ENCODE peak calls at places on chromosome 11, in four cellular contexts. B is HL-60, D is prostate gland, H is HCT116. U is an unnamed sample.

GRCh38 chr11:1078191-1078601 is 3.5 kb downstream of the MUC2 start:
- DNase-seq in B (no peak), H (no peak), D (no peak), U (no peak)

GRCh38 chr11:65225284-65226102 is 36.3 kb upstream of the POLA2 start:
- DNase-seq in D (peak), H (no peak), B (no peak), U (no peak)

GRCh38 chr11:37718431-37718999 is 1120.5 kb upstream of the RAG2 start:
- DNase-seq in B (no peak), H (no peak), D (no peak), U (no peak)

GRCh38 chr11:17541330-17541885 is 2.8 kb downstream of the USH1C start:
- DNase-seq in H (no peak), D (no peak), B (no peak), U (no peak)

GRCh38 chr11:103633037-103633788 is 403.2 kb upstream of the DDI1 start:
- DNase-seq in B (no peak), D (no peak), H (no peak), U (no peak)

GRCh38 chr11:1488575-1489180 is 2.1 kb upstream of the MOB2 start:
- DNase-seq in D (no peak), H (no peak), B (no peak), U (no peak)

GRCh38 chr11:83087035-83087434 is 15.3 kb upstream of the RAB30 start:
- DNase-seq in H (no peak), D (no peak), B (no peak), U (no peak)

GRCh38 chr11:97786961-97787360 is 1233.8 kb upstream of the CNTN5 start:
- DNase-seq in H (no peak), B (no peak), D (no peak), U (no peak)

GRCh38 chr11:9884601-9885000 is 220.7 kb downstream of the SWAP70 start:
- DNase-seq in H (no peak), D (no peak), B (no peak), U (no peak)

GRCh38 chr11:75430692-75431532 is 2.1 kb downstream of the KLHL35 start:
- DNase-seq in B (no peak), D (no peak), H (no peak), U (no peak)

GRCh38 chr11:106389096-106389495 is 311.6 kb downstream of the AASDHPPT start:
- DNase-seq in B (no peak), H (no peak), D (no peak), U (no peak)

GRCh38 chr11:68367252-68367651 is 54.9 kb downstream of the LRP5 start:
- DNase-seq in D (no peak), H (no peak), B (no peak), U (no peak)

GRCh38 chr11:125777309-125777708 is 1.3 kb downstream of the PATE2 start:
- DNase-seq in D (no peak), B (no peak), H (no peak), U (no peak)

GRCh38 chr11:124075492-124075840 is 34.3 kb upstream of the OR10G7 start:
- DNase-seq in B (no peak), D (no peak), H (no peak), U (no peak)

GRCh38 chr11:57777969-57778317 is 16.3 kb downstream of the CTNND1 start:
- DNase-seq in B (no peak), H (no peak), D (peak), U (no peak)

GRCh38 chr11:27875480-27876208 is 175.4 kb upstream of the BDNF start:
- DNase-seq in B (no peak), D (no peak), H (no peak), U (no peak)

GRCh38 chr11:128608732-128609131 is 21.4 kb upstream of the ETS1 start:
- DNase-seq in B (no peak), H (no peak), D (no peak), U (no peak)

GRCh38 chr11:129732926-129733325 is 82.7 kb upstream of the TMEM45B start:
- DNase-seq in H (no peak), B (no peak), D (no peak), U (no peak)

GRCh38 chr11:832529-833113 is at the start of gene CD151:
- DNase-seq in B (no peak), H (no peak), D (no peak), U (no peak)

GRCh38 chr11:102138677-102139076 is 28.4 kb downstream of the YAP1 start:
- DNase-seq in B (no peak), H (no peak), D (no peak), U (no peak)

GRCh38 chr11:8403310-8403709 is 139.6 kb upstream of the LMO1 start:
- DNase-seq in D (no peak), H (no peak), B (no peak), U (no peak)

GRCh38 chr11:11909727-11910126 is 68.0 kb downstream of the USP47 start:
- DNase-seq in H (no peak), D (no peak), B (no peak), U (no peak)

GRCh38 chr11:132158091-132158490 is 787.7 kb downstream of the NTM start:
- DNase-seq in B (no peak), H (no peak), D (no peak), U (no peak)

GRCh38 chr11:91091564-91091963 is 868.7 kb upstream of the CHORDC1 start:
- DNase-seq in H (no peak), D (no peak), B (no peak), U (no peak)

GRCh38 chr11:3867209-3868071 is 12.0 kb downstream of the STIM1 start:
- DNase-seq in B (no peak), H (no peak), D (no peak), U (no peak)

GRCh38 chr11:77752518-77752917 is 68.0 kb downstream of the RSF1 start:
- DNase-seq in D (no peak), H (no peak), B (no peak), U (no peak)

GRCh38 chr11:73204711-73205121 is 13.4 kb upstream of the P2RY2 start:
- DNase-seq in H (no peak), B (peak), D (no peak), U (no peak)

GRCh38 chr11:69240332-69241074 is 53.5 kb upstream of the MYEOV start:
- DNase-seq in B (no peak), H (peak), D (peak), U (no peak)

GRCh38 chr11:78651923-78652602 is 77.4 kb upstream of the NARS2 start:
- DNase-seq in D (no peak), B (no peak), H (no peak), U (no peak)

GRCh38 chr11:133693110-133693509 is 152.2 kb downstream of the SPATA19 start:
- DNase-seq in D (no peak), H (no peak), B (no peak), U (no peak)

GRCh38 chr11:22928207-22928917 is 68.1 kb upstream of the CCDC179 start:
- DNase-seq in D (no peak), H (no peak), B (no peak), U (no peak)
- H3K27ac ChIP-seq in D (no peak), H (no peak), B (no peak), U (no peak)

GRCh38 chr11:6747097-6747662 is 24.6 kb downstream of the OR2AG2 start:
- DNase-seq in D (no peak), B (no peak), H (no peak), U (no peak)
- H3K27ac ChIP-seq in D (no peak), B (no peak), H (no peak), U (no peak)

GRCh38 chr11:112160452-112160851 is 3.4 kb downstream of the IL18 start:
- DNase-seq in H (no peak), B (no peak), D (no peak), U (no peak)

GRCh38 chr11:112159098-112159761 is 4.7 kb downstream of the IL18 start:
- DNase-seq in H (no peak), B (peak), D (no peak), U (no peak)

GRCh38 chr11:112157274-112157766 is 6.6 kb downstream of the IL18 start:
- DNase-seq in B (peak), H (peak), D (no peak), U (no peak)

GRCh38 chr11:112156153-112156552 is 7.7 kb downstream of the IL18 start:
- DNase-seq in H (no peak), B (no peak), D (no peak), U (no peak)

GRCh38 chr11:112156594-112157273 is 7.2 kb downstream of the IL18 start:
- DNase-seq in D (no peak), H (no peak), B (no peak), U (no peak)
- H3K27ac ChIP-seq in D (no peak), H (peak), B (no peak), U (no peak)

GRCh38 chr11:20631525-20632168 is 32.2 kb downstream of the SLC6A5 start:
- DNase-seq in B (no peak), D (no peak), H (no peak), U (no peak)

GRCh38 chr11:20632169-20632532 is 32.7 kb downstream of the SLC6A5 start:
- DNase-seq in H (no peak), B (no peak), D (no peak), U (no peak)

GRCh38 chr11:20638074-20638473 is 31.3 kb upstream of the NELL1 start:
- DNase-seq in H (no peak), B (no peak), D (no peak), U (no peak)

GRCh38 chr11:20634781-20635180 is 34.6 kb upstream of the NELL1 start:
- DNase-seq in D (no peak), H (no peak), B (no peak), U (no peak)

GRCh38 chr11:20634044-20634443 is 34.6 kb downstream of the SLC6A5 start:
- DNase-seq in H (peak), B (no peak), D (no peak), U (no peak)
- H3K27ac ChIP-seq in H (no peak), B (no peak), D (no peak), U (no peak)

DNA sequence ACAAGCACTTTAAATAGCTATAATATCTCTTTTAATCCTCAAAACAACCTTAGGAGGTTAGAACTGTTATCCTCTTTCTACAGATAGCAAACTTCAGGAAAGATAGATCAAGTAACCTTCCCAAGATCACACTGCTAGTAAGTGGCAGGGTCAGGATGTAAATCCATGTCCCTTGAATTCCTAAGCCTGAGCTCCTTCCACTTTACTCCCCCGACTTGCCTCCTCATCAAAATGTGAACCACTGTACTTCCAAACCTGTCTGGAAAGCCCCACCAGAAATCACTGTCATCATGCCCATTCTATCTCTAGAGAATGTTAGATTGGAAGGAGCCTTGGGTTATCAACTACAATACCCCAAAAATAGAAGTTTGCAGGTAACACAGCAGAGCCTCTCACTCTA is 33.7 kb downstream of the ME3 start:
- DNase-seq in H (no peak), B (no peak), D (no peak), U (no peak)
- H3K27ac ChIP-seq in H (no peak), B (no peak), D (no peak), U (no peak)

GRCh38 chr11:64122411-64123101 is 43.4 kb downstream of the MACROD1 start:
- DNase-seq in D (no peak), B (no peak), H (no peak), U (no peak)
- H3K27ac ChIP-seq in D (peak), B (no peak), H (no peak), U (no peak)

DNA sequence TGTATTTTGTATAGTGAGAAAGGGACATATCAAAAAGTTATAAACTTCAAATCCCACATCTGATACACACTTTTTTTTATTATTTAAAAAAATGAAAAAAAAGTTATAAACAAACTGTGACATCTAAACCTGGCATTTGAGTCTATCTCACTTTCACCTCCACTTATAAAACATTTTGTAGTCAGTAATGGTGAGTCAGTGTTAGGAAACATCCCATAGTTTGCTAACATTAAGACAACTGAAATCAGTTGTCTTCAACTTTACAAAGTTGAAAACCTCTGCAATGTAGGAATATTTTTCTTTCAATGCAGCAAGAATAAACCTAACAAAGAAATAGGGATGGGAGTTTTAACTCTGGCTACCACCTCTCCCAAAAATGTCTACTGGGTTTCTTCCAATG is 47.7 kb downstream of the SLC35F2 start:
- DNase-seq in D (no peak), H (no peak), B (no peak), U (no peak)
- H3K27ac ChIP-seq in D (no peak), H (no peak), B (no peak), U (no peak)

DNA sequence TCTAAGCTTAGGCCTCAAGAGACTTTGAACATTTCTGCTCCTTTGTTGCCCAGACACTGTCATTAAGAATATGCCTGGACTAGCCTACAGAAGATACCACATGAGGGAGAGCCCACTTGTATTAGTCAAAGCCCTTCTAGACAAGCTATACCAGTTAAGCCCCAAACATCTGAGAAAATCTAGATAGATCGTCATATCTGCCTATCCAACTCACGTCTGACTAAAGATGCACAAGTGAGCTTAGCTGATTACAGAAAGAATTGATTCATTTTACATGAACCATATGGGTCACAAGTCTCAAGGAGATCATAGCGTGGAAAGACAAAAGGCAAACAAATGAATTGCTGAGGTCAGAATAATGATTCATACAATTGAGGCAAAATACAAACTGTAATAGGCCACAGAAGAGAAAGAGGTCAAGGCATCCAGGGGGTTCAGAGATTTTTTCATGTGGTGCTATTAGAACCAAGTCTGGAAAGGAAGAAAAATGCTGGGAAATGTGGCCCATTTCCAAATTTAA is 1155.5 kb upstream of the TENM4 start:
- DNase-seq in D (no peak), B (no peak), H (no peak), U (no peak)
- H3K27ac ChIP-seq in D (no peak), B (no peak), H (no peak), U (no peak)

U was measured in caudate nucleus.